ENCODE peak calls at places on chromosomes 6 and 20, in four cellular contexts. E is pancreas, X is ovary, W is BJ. J is an unnamed sample.
A peak's percentile ranks its signal among the peaks of the same experiment; 100 is the strongest.

GRCh38 chr6:142441716-142442115 is 139.9 kb downstream of the ADGRG6 start:
- DNase-seq in E (no peak), W (no peak), X (no peak), J (no peak)

GRCh38 chr6:41370488-41371111 is 35.2 kb downstream of the NCR2 start:
- DNase-seq in W (no peak), X (no peak), E (no peak), J (no peak)

GRCh38 chr6:680204-680603 is 12.7 kb downstream of the EXOC2 start:
- DNase-seq in E (no peak), X (no peak), W (no peak), J (no peak)

GRCh38 chr6:37710616-37711015 is 12.9 kb upstream of the MDGA1 start:
- DNase-seq in X (no peak), E (no peak), W (no peak), J (no peak)

GRCh38 chr6:152054441-152054840 is 247.0 kb downstream of the ESR1 start:
- DNase-seq in X (no peak), E (no peak), W (peak; percentile 62), J (no peak)

GRCh38 chr6:89140347-89141159 is 5.3 kb upstream of the PM20D2 start:
- DNase-seq in X (no peak), E (peak; percentile 14), W (no peak), J (no peak)

GRCh38 chr6:119917186-119917585 is 567.6 kb upstream of the MAN1A1 start:
- DNase-seq in W (no peak), X (no peak), E (no peak), J (no peak)

GRCh38 chr20:4633780-4634179 is 87.9 kb upstream of the PRND start:
- DNase-seq in E (no peak), X (no peak), W (peak; percentile 46), J (no peak)

GRCh38 chr6:27825025-27825823 is 87.0 kb downstream of the OR2B2 start:
- DNase-seq in W (no peak), X (no peak), E (no peak), J (no peak)

GRCh38 chr6:131917318-131917717 is 33.9 kb downstream of the CCN2 start:
- DNase-seq in X (no peak), W (no peak), E (no peak), J (no peak)

GRCh38 chr6:153436346-153436745 is 305.3 kb upstream of the RGS17 start:
- DNase-seq in X (no peak), W (no peak), E (no peak), J (no peak)

GRCh38 chr6:72287801-72288200 is 334.1 kb upstream of the KCNQ5 start:
- DNase-seq in W (no peak), E (no peak), X (no peak), J (no peak)

GRCh38 chr6:4851035-4851434 is 74.8 kb downstream of the CDYL start:
- DNase-seq in X (no peak), E (no peak), W (no peak), J (no peak)

GRCh38 chr6:33622456-33623431 is 1.6 kb downstream of the ITPR3 start:
- DNase-seq in X (no peak), E (no peak), W (no peak), J (peak; percentile 82)

GRCh38 chr20:19915111-19915798 is 101.9 kb upstream of the NAA20 start:
- DNase-seq in E (no peak), X (no peak), W (no peak), J (no peak)

GRCh38 chr6:154276810-154277577 is 79.6 kb downstream of the IPCEF1 start:
- DNase-seq in W (no peak), E (no peak), X (no peak), J (no peak)

GRCh38 chr6:42315991-42316378 is 98.3 kb upstream of the MRPS10 start:
- DNase-seq in W (peak; percentile 91), X (no peak), E (no peak), J (no peak)

GRCh38 chr6:6699741-6700367 is 111.3 kb downstream of the LY86 start:
- DNase-seq in X (peak; percentile 77), W (peak; percentile 90), E (peak; percentile 67), J (peak; percentile 92)

GRCh38 chr20:32249030-32249738 is 28.3 kb upstream of the KIF3B start:
- DNase-seq in W (no peak), E (no peak), X (no peak), J (no peak)

GRCh38 chr20:2745936-2746635 is 53.5 kb downstream of the EBF4 start:
- DNase-seq in W (no peak), X (no peak), E (no peak), J (no peak)

GRCh38 chr6:149233056-149233715 is 84.3 kb upstream of the TAB2 start:
- DNase-seq in E (no peak), X (no peak), W (peak; percentile 72), J (no peak)

GRCh38 chr20:9945406-9945805 is 89.4 kb upstream of the ANKEF1 start:
- DNase-seq in W (no peak), X (no peak), E (no peak), J (no peak)

GRCh38 chr20:36804425-36804824 is 30.9 kb upstream of the DSN1 start:
- DNase-seq in W (no peak), E (no peak), X (no peak), J (no peak)

GRCh38 chr6:14108571-14109410 is 8.8 kb upstream of the CD83 start:
- DNase-seq in X (no peak), W (no peak), E (no peak), J (peak; percentile 37)

GRCh38 chr20:63311833-63312243 is 18.9 kb downstream of the COL20A1 start:
- DNase-seq in W (no peak), E (no peak), X (no peak), J (no peak)
- H3K36me3 ChIP-seq in W (no peaks in the 10 kb centered on the region), E (no peaks in the 10 kb centered on the region), X (no peaks in the 10 kb centered on the region), J (no peaks in the 10 kb centered on the region)

GRCh38 chr6:56526860-56527544 is 115.7 kb downstream of the DST start:
- DNase-seq in E (no peak), W (no peak), X (no peak), J (no peak)
- H3K36me3 ChIP-seq in E (no peaks in the 10 kb centered on the region), W (peaks cover 2% of the 10 kb centered on the region), X (no peaks in the 10 kb centered on the region), J (peaks cover 11% of the 10 kb centered on the region)

GRCh38 chr20:34532320-34532719 is 16.1 kb downstream of the DYNLRB1 start:
- DNase-seq in E (no peak), W (no peak), X (no peak), J (no peak)
- H3K36me3 ChIP-seq in E (peaks cover 18% of the 10 kb centered on the region), W (peaks cover 54% of the 10 kb centered on the region), X (no peaks in the 10 kb centered on the region), J (peaks cover 49% of the 10 kb centered on the region)

GRCh38 chr6:82413868-82414267 is 50.3 kb downstream of the TPBG start:
- DNase-seq in X (no peak), E (no peak), W (no peak), J (no peak)

GRCh38 chr6:82410151-82410621 is 46.6 kb downstream of the TPBG start:
- DNase-seq in X (no peak), W (no peak), E (no peak), J (no peak)

DNA sequence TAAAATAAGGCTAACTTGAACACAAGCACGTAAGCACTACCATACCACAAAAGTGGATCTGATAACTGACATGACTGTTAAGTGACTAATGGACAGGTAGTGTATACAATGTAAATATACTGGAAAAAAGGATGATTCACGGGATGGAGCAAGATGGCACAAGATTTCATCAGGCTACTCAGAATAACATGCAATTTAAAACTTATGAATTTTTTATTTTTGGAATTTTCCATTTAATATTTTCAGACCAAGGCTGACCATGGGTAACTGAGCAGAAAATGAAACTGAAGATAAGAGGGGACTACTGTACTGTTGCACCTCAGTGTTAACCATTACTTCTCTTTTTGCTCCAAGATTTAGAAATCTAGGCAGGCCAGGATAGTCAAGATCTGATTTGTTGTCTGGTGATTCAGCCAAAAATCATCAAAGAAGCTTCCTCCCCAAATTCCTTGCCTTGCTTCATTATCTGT is 45.4 kb downstream of the TPBG start:
- DNase-seq in W (no peak), E (no peak), X (no peak), J (no peak)
- H3K36me3 ChIP-seq in W (no peaks in the 10 kb centered on the region), E (no peaks in the 10 kb centered on the region), X (no peaks in the 10 kb centered on the region), J (no peaks in the 10 kb centered on the region)

DNA sequence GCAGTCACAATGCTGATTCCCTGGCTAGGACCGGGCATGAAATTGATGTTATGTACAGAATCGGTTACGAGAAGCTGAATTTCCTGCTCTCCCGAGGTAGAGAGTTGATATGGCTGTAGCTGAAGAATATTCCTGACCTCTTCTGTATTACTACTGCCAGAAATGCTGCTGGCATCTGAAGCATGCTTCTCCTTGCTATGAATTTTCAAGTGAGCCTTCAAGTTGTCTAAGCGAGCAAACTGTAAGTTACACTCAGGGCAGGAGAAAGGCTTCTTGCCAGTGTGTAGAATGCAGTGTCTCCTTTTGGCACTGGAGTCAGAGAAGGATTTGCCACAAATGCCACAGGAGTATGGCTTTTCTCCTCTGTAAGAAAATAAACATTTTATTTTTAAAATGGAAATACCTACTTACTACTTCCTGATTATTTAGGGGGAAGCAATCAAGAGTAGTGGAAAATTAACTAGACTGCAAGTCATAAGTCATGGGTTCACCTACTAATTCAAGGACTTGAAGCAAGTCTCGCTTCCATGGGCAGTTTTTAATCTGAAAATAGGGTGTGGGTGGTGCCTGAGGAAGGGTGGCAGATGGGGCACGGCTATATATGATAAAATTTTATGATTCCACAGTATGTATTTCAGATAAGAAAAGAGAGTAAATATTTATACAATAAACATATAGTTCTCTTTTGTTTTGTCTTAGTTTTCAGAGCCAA is 10.8 kb upstream of the MICAL1 start:
- DNase-seq in E (no peak), X (no peak), W (no peak), J (peak; percentile 56)
- H3K36me3 ChIP-seq in E (peaks cover 6% of the 10 kb centered on the region), X (no peaks in the 10 kb centered on the region), W (peaks cover 13% of the 10 kb centered on the region), J (peaks cover 16% of the 10 kb centered on the region)

GRCh38 chr20:444862-445426 is 17.4 kb downstream of the TBC1D20 start:
- DNase-seq in X (no peak), E (no peak), W (peak; percentile 39), J (no peak)

GRCh38 chr20:440636-441035 is 21.7 kb downstream of the TBC1D20 start:
- DNase-seq in X (no peak), E (no peak), W (no peak), J (no peak)

GRCh38 chr20:445514-446336 is 16.6 kb downstream of the TBC1D20 start:
- DNase-seq in X (no peak), E (no peak), W (no peak), J (peak; percentile 46)

GRCh38 chr20:444117-444516 is 18.2 kb downstream of the TBC1D20 start:
- DNase-seq in W (no peak), E (no peak), X (no peak), J (no peak)

GRCh38 chr20:443223-443793 is 19.0 kb downstream of the TBC1D20 start:
- DNase-seq in X (no peak), E (no peak), W (no peak), J (no peak)
- H3K36me3 ChIP-seq in X (no peaks in the 10 kb centered on the region), E (peaks cover 22% of the 10 kb centered on the region), W (peaks cover 31% of the 10 kb centered on the region), J (peaks cover 44% of the 10 kb centered on the region)

GRCh38 chr20:56428388-56428787 is 16.3 kb downstream of the CASS4 start:
- DNase-seq in W (no peak), X (no peak), E (no peak), J (no peak)

GRCh38 chr20:56429496-56429895 is 17.4 kb downstream of the CASS4 start:
- DNase-seq in X (no peak), W (no peak), E (no peak), J (no peak)

GRCh38 chr20:56428881-56429280 is 16.8 kb downstream of the CASS4 start:
- DNase-seq in X (no peak), W (no peak), E (no peak), J (no peak)

GRCh38 chr20:56426926-56427325 is 14.9 kb downstream of the CASS4 start:
- DNase-seq in W (no peak), X (no peak), E (no peak), J (no peak)

DNA sequence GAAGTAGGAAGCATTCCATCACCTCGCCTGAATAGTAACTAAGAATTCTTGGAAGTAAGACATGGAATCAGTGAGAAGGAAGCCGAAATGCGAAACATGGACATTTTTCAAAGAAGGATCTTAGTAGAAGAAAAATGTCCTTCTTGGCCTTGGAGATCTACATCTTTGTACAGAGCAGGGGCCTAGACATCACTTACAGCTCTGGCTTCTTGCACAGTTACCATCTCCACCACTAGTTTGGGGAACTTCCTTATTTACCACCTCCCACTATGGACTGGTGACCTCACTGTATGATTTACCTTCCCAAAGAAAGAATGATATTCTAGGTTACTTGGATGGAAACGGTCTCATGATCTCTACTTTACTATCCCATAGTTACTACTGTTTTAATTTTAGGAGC is 15.7 kb downstream of the CASS4 start:
- DNase-seq in W (no peak), E (no peak), X (no peak), J (no peak)
- H3K36me3 ChIP-seq in W (no peaks in the 10 kb centered on the region), E (no peaks in the 10 kb centered on the region), X (no peaks in the 10 kb centered on the region), J (no peaks in the 10 kb centered on the region)

J was measured in thyroid gland.